ENCODE peak calls at places on chromosomes 3 and 15, in nine cellular contexts. One of them, this sample, is unnamed.

GRCh38 chr3:189041482-189042090 is 130.2 kb upstream of the TPRG1 start:
- DNase-seq in uterus: peak; percentile 25
- DNase-seq in H54: peak; percentile 23
- DNase-seq in RCC 7860: peak; percentile 25
- DNase-seq in fibroblast of pulmonary artery: peak; percentile 57
- DNase-seq in kidney tubule cell: peak; percentile 72
- DNase-seq in ELF-1: peak; percentile 67
- DNase-seq in GM04503: no peak
- DNase-seq in NCI-H2029 treated with DMSO at 0.1 percent for 48 hours: no peak
- DNase-seq in this sample: peak; percentile 45

GRCh38 chr15:22224241-22224671 is 143.9 kb downstream of the OR4M2 start:
- DNase-seq in uterus: no peak
- DNase-seq in H54: no peak
- DNase-seq in RCC 7860: no peak
- DNase-seq in fibroblast of pulmonary artery: no peak
- DNase-seq in kidney tubule cell: peak; percentile 26
- DNase-seq in ELF-1: no peak
- DNase-seq in GM04503: no peak
- DNase-seq in NCI-H2029 treated with DMSO at 0.1 percent for 48 hours: no peak
- DNase-seq in this sample: no peak

GRCh38 chr3:197493049-197493448 is 62.7 kb downstream of the BDH1 start:
- DNase-seq in uterus: no peak
- DNase-seq in H54: no peak
- DNase-seq in RCC 7860: no peak
- DNase-seq in fibroblast of pulmonary artery: no peak
- DNase-seq in kidney tubule cell: no peak
- DNase-seq in ELF-1: no peak
- DNase-seq in GM04503: no peak
- DNase-seq in NCI-H2029 treated with DMSO at 0.1 percent for 48 hours: no peak
- DNase-seq in this sample: no peak

GRCh38 chr3:26712211-26713026 is 89.8 kb downstream of the LRRC3B start:
- DNase-seq in uterus: no peak
- DNase-seq in H54: no peak
- DNase-seq in RCC 7860: peak; percentile 33
- DNase-seq in fibroblast of pulmonary artery: peak; percentile 23
- DNase-seq in kidney tubule cell: peak; percentile 61
- DNase-seq in ELF-1: peak; percentile 9
- DNase-seq in GM04503: no peak
- DNase-seq in NCI-H2029 treated with DMSO at 0.1 percent for 48 hours: peak; percentile 16
- DNase-seq in this sample: no peak

GRCh38 chr15:86231864-86232801 is 152.5 kb downstream of the AGBL1 start:
- DNase-seq in uterus: peak; percentile 17
- DNase-seq in H54: peak; percentile 6
- DNase-seq in RCC 7860: no peak
- DNase-seq in fibroblast of pulmonary artery: peak; percentile 21
- DNase-seq in kidney tubule cell: peak; percentile 17
- DNase-seq in ELF-1: peak; percentile 71
- DNase-seq in GM04503: no peak
- DNase-seq in NCI-H2029 treated with DMSO at 0.1 percent for 48 hours: no peak
- DNase-seq in this sample: peak; percentile 42

GRCh38 chr3:132405188-132405587 is 12.1 kb upstream of the DNAJC13 start:
- DNase-seq in uterus: no peak
- DNase-seq in H54: no peak
- DNase-seq in RCC 7860: no peak
- DNase-seq in fibroblast of pulmonary artery: peak; percentile 79
- DNase-seq in kidney tubule cell: no peak
- DNase-seq in ELF-1: no peak
- DNase-seq in GM04503: no peak
- DNase-seq in NCI-H2029 treated with DMSO at 0.1 percent for 48 hours: peak; percentile 57
- DNase-seq in this sample: no peak

GRCh38 chr15:92409006-92409405 is 15.3 kb downstream of the ST8SIA2 start:
- DNase-seq in uterus: no peak
- DNase-seq in H54: no peak
- DNase-seq in RCC 7860: no peak
- DNase-seq in fibroblast of pulmonary artery: no peak
- DNase-seq in kidney tubule cell: no peak
- DNase-seq in ELF-1: peak; percentile 33
- DNase-seq in GM04503: no peak
- DNase-seq in NCI-H2029 treated with DMSO at 0.1 percent for 48 hours: no peak
- DNase-seq in this sample: no peak

GRCh38 chr3:99700637-99701268 is 62.4 kb downstream of the COL8A1 start:
- DNase-seq in uterus: no peak
- DNase-seq in H54: no peak
- DNase-seq in RCC 7860: no peak
- DNase-seq in fibroblast of pulmonary artery: peak; percentile 79
- DNase-seq in kidney tubule cell: peak; percentile 28
- DNase-seq in ELF-1: no peak
- DNase-seq in GM04503: no peak
- DNase-seq in NCI-H2029 treated with DMSO at 0.1 percent for 48 hours: no peak
- DNase-seq in this sample: no peak

GRCh38 chr3:49807427-49808114 is 4.5 kb downstream of the INKA1 start:
- DNase-seq in uterus: no peak
- DNase-seq in H54: no peak
- DNase-seq in RCC 7860: no peak
- DNase-seq in fibroblast of pulmonary artery: peak; percentile 53
- DNase-seq in kidney tubule cell: no peak
- DNase-seq in ELF-1: no peak
- DNase-seq in GM04503: no peak
- DNase-seq in NCI-H2029 treated with DMSO at 0.1 percent for 48 hours: no peak
- DNase-seq in this sample: peak; percentile 17

GRCh38 chr3:177521305-177521704 is 324.0 kb upstream of the TBL1XR1 start:
- DNase-seq in uterus: no peak
- DNase-seq in H54: no peak
- DNase-seq in RCC 7860: no peak
- DNase-seq in fibroblast of pulmonary artery: no peak
- DNase-seq in kidney tubule cell: peak; percentile 59
- DNase-seq in ELF-1: peak; percentile 78
- DNase-seq in GM04503: no peak
- DNase-seq in NCI-H2029 treated with DMSO at 0.1 percent for 48 hours: no peak
- DNase-seq in this sample: peak; percentile 71

GRCh38 chr15:95549168-95549738 is 781.2 kb upstream of the NR2F2 start:
- DNase-seq in uterus: no peak
- DNase-seq in H54: no peak
- DNase-seq in RCC 7860: no peak
- DNase-seq in fibroblast of pulmonary artery: no peak
- DNase-seq in kidney tubule cell: peak; percentile 66
- DNase-seq in ELF-1: no peak
- DNase-seq in GM04503: no peak
- DNase-seq in NCI-H2029 treated with DMSO at 0.1 percent for 48 hours: no peak
- DNase-seq in this sample: no peak

GRCh38 chr3:52237659-52238172 is 1.2 kb downstream of the TWF2 start:
- DNase-seq in uterus: peak; percentile 89
- DNase-seq in H54: peak; percentile 100
- DNase-seq in RCC 7860: peak; percentile 87
- DNase-seq in fibroblast of pulmonary artery: peak; percentile 82
- DNase-seq in kidney tubule cell: peak; percentile 94
- DNase-seq in ELF-1: peak; percentile 73
- DNase-seq in GM04503: no peak
- DNase-seq in NCI-H2029 treated with DMSO at 0.1 percent for 48 hours: no peak
- DNase-seq in this sample: peak; percentile 89

GRCh38 chr15:83881156-83881555 is 227.2 kb downstream of the ADAMTSL3 start:
- DNase-seq in uterus: no peak
- DNase-seq in H54: no peak
- DNase-seq in RCC 7860: no peak
- DNase-seq in fibroblast of pulmonary artery: no peak
- DNase-seq in kidney tubule cell: no peak
- DNase-seq in ELF-1: no peak
- DNase-seq in GM04503: no peak
- DNase-seq in NCI-H2029 treated with DMSO at 0.1 percent for 48 hours: no peak
- DNase-seq in this sample: no peak

GRCh38 chr3:38138347-38139190 is at the start of gene MYD88:
- DNase-seq in uterus: peak; percentile 74
- DNase-seq in H54: no peak
- DNase-seq in RCC 7860: peak; percentile 59
- DNase-seq in fibroblast of pulmonary artery: peak; percentile 56
- DNase-seq in kidney tubule cell: peak; percentile 66
- DNase-seq in ELF-1: peak; percentile 82
- DNase-seq in GM04503: no peak
- DNase-seq in NCI-H2029 treated with DMSO at 0.1 percent for 48 hours: no peak
- DNase-seq in this sample: peak; percentile 83

GRCh38 chr3:44981220-44981619 is 5.2 kb downstream of the EXOSC7 start:
- DNase-seq in uterus: no peak
- DNase-seq in H54: no peak
- DNase-seq in RCC 7860: no peak
- DNase-seq in fibroblast of pulmonary artery: peak; percentile 20
- DNase-seq in kidney tubule cell: peak; percentile 75
- DNase-seq in ELF-1: no peak
- DNase-seq in GM04503: no peak
- DNase-seq in NCI-H2029 treated with DMSO at 0.1 percent for 48 hours: no peak
- DNase-seq in this sample: no peak

GRCh38 chr3:10142707-10143560 is 1.4 kb downstream of the VHL start:
- DNase-seq in uterus: peak; percentile 34
- DNase-seq in H54: no peak
- DNase-seq in RCC 7860: no peak
- DNase-seq in fibroblast of pulmonary artery: peak; percentile 37
- DNase-seq in kidney tubule cell: peak; percentile 26
- DNase-seq in ELF-1: peak; percentile 47
- DNase-seq in GM04503: no peak
- DNase-seq in NCI-H2029 treated with DMSO at 0.1 percent for 48 hours: peak; percentile 72
- DNase-seq in this sample: peak; percentile 60

GRCh38 chr15:35089556-35089955 is 4.5 kb upstream of the NANOGP8 start:
- DNase-seq in uterus: no peak
- DNase-seq in H54: no peak
- DNase-seq in RCC 7860: no peak
- DNase-seq in fibroblast of pulmonary artery: no peak
- DNase-seq in kidney tubule cell: peak; percentile 44
- DNase-seq in ELF-1: no peak
- DNase-seq in GM04503: no peak
- DNase-seq in NCI-H2029 treated with DMSO at 0.1 percent for 48 hours: no peak
- DNase-seq in this sample: no peak

GRCh38 chr3:13494463-13495350 is 14.6 kb downstream of the HDAC11 start:
- DNase-seq in uterus: no peak
- DNase-seq in H54: no peak
- DNase-seq in RCC 7860: no peak
- DNase-seq in fibroblast of pulmonary artery: peak; percentile 39
- DNase-seq in kidney tubule cell: no peak
- DNase-seq in ELF-1: no peak
- DNase-seq in GM04503: no peak
- DNase-seq in NCI-H2029 treated with DMSO at 0.1 percent for 48 hours: no peak
- DNase-seq in this sample: peak; percentile 78

GRCh38 chr3:110457508-110457907 is 614.1 kb upstream of the NECTIN3 start:
- DNase-seq in uterus: no peak
- DNase-seq in H54: no peak
- DNase-seq in RCC 7860: no peak
- DNase-seq in fibroblast of pulmonary artery: no peak
- DNase-seq in kidney tubule cell: no peak
- DNase-seq in ELF-1: no peak
- DNase-seq in GM04503: no peak
- DNase-seq in NCI-H2029 treated with DMSO at 0.1 percent for 48 hours: no peak
- DNase-seq in this sample: no peak

GRCh38 chr3:15932348-15933300 is 134.8 kb upstream of the ANKRD28 start:
- DNase-seq in uterus: no peak
- DNase-seq in H54: no peak
- DNase-seq in RCC 7860: no peak
- DNase-seq in fibroblast of pulmonary artery: no peak
- DNase-seq in kidney tubule cell: no peak
- DNase-seq in ELF-1: no peak
- DNase-seq in GM04503: no peak
- DNase-seq in NCI-H2029 treated with DMSO at 0.1 percent for 48 hours: no peak
- DNase-seq in this sample: no peak

GRCh38 chr3:112117415-112117814 is 15.6 kb downstream of the GCSAM start:
- DNase-seq in uterus: no peak
- DNase-seq in H54: no peak
- DNase-seq in RCC 7860: no peak
- DNase-seq in fibroblast of pulmonary artery: no peak
- DNase-seq in kidney tubule cell: no peak
- DNase-seq in ELF-1: no peak
- DNase-seq in GM04503: no peak
- DNase-seq in NCI-H2029 treated with DMSO at 0.1 percent for 48 hours: no peak
- DNase-seq in this sample: no peak

GRCh38 chr3:10286596-10287295 is 6.0 kb downstream of the GHRL start:
- DNase-seq in uterus: no peak
- DNase-seq in H54: peak; percentile 82
- DNase-seq in RCC 7860: no peak
- DNase-seq in fibroblast of pulmonary artery: peak; percentile 83
- DNase-seq in kidney tubule cell: no peak
- DNase-seq in ELF-1: peak; percentile 83
- DNase-seq in GM04503: no peak
- DNase-seq in NCI-H2029 treated with DMSO at 0.1 percent for 48 hours: peak; percentile 59
- DNase-seq in this sample: peak; percentile 79

GRCh38 chr3:187678869-187679268 is 8.7 kb upstream of the SST start:
- DNase-seq in uterus: peak; percentile 39
- DNase-seq in H54: peak; percentile 36
- DNase-seq in RCC 7860: peak; percentile 46
- DNase-seq in fibroblast of pulmonary artery: peak; percentile 77
- DNase-seq in kidney tubule cell: peak; percentile 69
- DNase-seq in ELF-1: peak; percentile 77
- DNase-seq in GM04503: no peak
- DNase-seq in NCI-H2029 treated with DMSO at 0.1 percent for 48 hours: no peak
- DNase-seq in this sample: peak; percentile 36

GRCh38 chr3:184965639-184966430 is 153.9 kb downstream of the VPS8 start:
- DNase-seq in uterus: no peak
- DNase-seq in H54: no peak
- DNase-seq in RCC 7860: no peak
- DNase-seq in fibroblast of pulmonary artery: no peak
- DNase-seq in kidney tubule cell: no peak
- DNase-seq in ELF-1: no peak
- DNase-seq in GM04503: no peak
- DNase-seq in NCI-H2029 treated with DMSO at 0.1 percent for 48 hours: no peak
- DNase-seq in this sample: no peak

GRCh38 chr3:60294181-60294580 is 957.1 kb downstream of the FHIT start:
- DNase-seq in uterus: no peak
- DNase-seq in H54: no peak
- DNase-seq in RCC 7860: no peak
- DNase-seq in fibroblast of pulmonary artery: peak; percentile 75
- DNase-seq in kidney tubule cell: peak; percentile 32
- DNase-seq in ELF-1: no peak
- DNase-seq in GM04503: no peak
- DNase-seq in NCI-H2029 treated with DMSO at 0.1 percent for 48 hours: no peak
- DNase-seq in this sample: no peak

GRCh38 chr3:48474619-48475018 is 28.1 kb downstream of the ATRIP start:
- DNase-seq in uterus: no peak
- DNase-seq in H54: no peak
- DNase-seq in RCC 7860: no peak
- DNase-seq in fibroblast of pulmonary artery: no peak
- DNase-seq in kidney tubule cell: no peak
- DNase-seq in ELF-1: peak; percentile 96
- DNase-seq in GM04503: no peak
- DNase-seq in NCI-H2029 treated with DMSO at 0.1 percent for 48 hours: no peak
- DNase-seq in this sample: peak; percentile 86

GRCh38 chr3:31903686-31904431 is 77.2 kb downstream of the OSBPL10 start:
- DNase-seq in uterus: no peak
- DNase-seq in H54: no peak
- DNase-seq in RCC 7860: no peak
- DNase-seq in fibroblast of pulmonary artery: no peak
- DNase-seq in kidney tubule cell: peak; percentile 65
- DNase-seq in ELF-1: peak; percentile 22
- DNase-seq in GM04503: no peak
- DNase-seq in NCI-H2029 treated with DMSO at 0.1 percent for 48 hours: peak; percentile 24
- DNase-seq in this sample: no peak

GRCh38 chr3:18812316-18812715 is 336.0 kb upstream of the KCNH8 start:
- DNase-seq in uterus: no peak
- DNase-seq in H54: no peak
- DNase-seq in RCC 7860: no peak
- DNase-seq in fibroblast of pulmonary artery: peak; percentile 88
- DNase-seq in kidney tubule cell: peak; percentile 64
- DNase-seq in ELF-1: no peak
- DNase-seq in GM04503: no peak
- DNase-seq in NCI-H2029 treated with DMSO at 0.1 percent for 48 hours: peak; percentile 10
- DNase-seq in this sample: no peak

GRCh38 chr15:71485094-71485693 is 325.2 kb upstream of the NR2E3 start:
- DNase-seq in uterus: no peak
- DNase-seq in H54: no peak
- DNase-seq in RCC 7860: no peak
- DNase-seq in fibroblast of pulmonary artery: no peak
- DNase-seq in kidney tubule cell: no peak
- DNase-seq in ELF-1: peak; percentile 14
- DNase-seq in GM04503: no peak
- DNase-seq in NCI-H2029 treated with DMSO at 0.1 percent for 48 hours: no peak
- DNase-seq in this sample: peak; percentile 67

GRCh38 chr3:41236198-41236597 is 36.9 kb downstream of the CTNNB1 start:
- DNase-seq in uterus: no peak
- DNase-seq in H54: no peak
- DNase-seq in RCC 7860: no peak
- DNase-seq in fibroblast of pulmonary artery: no peak
- DNase-seq in kidney tubule cell: no peak
- DNase-seq in ELF-1: no peak
- DNase-seq in GM04503: no peak
- DNase-seq in NCI-H2029 treated with DMSO at 0.1 percent for 48 hours: no peak
- DNase-seq in this sample: no peak

GRCh38 chr3:191238321-191238817 is 39.3 kb downstream of the OSTN start:
- DNase-seq in uterus: no peak
- DNase-seq in H54: no peak
- DNase-seq in RCC 7860: no peak
- DNase-seq in fibroblast of pulmonary artery: peak; percentile 88
- DNase-seq in kidney tubule cell: no peak
- DNase-seq in ELF-1: no peak
- DNase-seq in GM04503: peak; percentile 18
- DNase-seq in NCI-H2029 treated with DMSO at 0.1 percent for 48 hours: no peak
- DNase-seq in this sample: no peak